ENCODE peak calls at places on chromosomes 13 and 19, in four cellular contexts. G is aorta, A is fibroblast of lung, C is tibial artery. P is an unnamed sample.

GRCh38 chr19:49746206-49746958 is 16.7 kb downstream of the TSKS start:
- DNase-seq in G (peak; percentile 83), A (peak; percentile 38), C (no peak), P (peak; percentile 97)

GRCh38 chr19:17504456-17504855 is 7.0 kb upstream of the PGLS start:
- DNase-seq in G (no peak), A (no peak), C (no peak), P (no peak)

GRCh38 chr13:35857769-35858168 is 273.4 kb downstream of the DCLK1 start:
- DNase-seq in G (no peak), A (peak; percentile 84), C (no peak), P (no peak)

GRCh38 chr13:112837371-112838037 is 131.5 kb upstream of the MCF2L start:
- DNase-seq in G (no peak), A (no peak), C (no peak), P (peak; percentile 67)

GRCh38 chr19:40640744-40641143 is 39.6 kb downstream of the LTBP4 start:
- DNase-seq in G (peak; percentile 66), A (peak; percentile 48), C (peak; percentile 83), P (no peak)

GRCh38 chr13:111472559-111473460 is 152.4 kb downstream of the TEX29 start:
- DNase-seq in G (no peak), A (no peak), C (no peak), P (no peak)

GRCh38 chr13:25886438-25887214 is 165.2 kb downstream of the SHISA2 start:
- DNase-seq in G (no peak), A (peak; percentile 92), C (no peak), P (no peak)

GRCh38 chr19:14112809-14113385 is 4.7 kb downstream of the PRKACA start:
- DNase-seq in G (peak; percentile 70), A (no peak), C (peak; percentile 86), P (no peak)

GRCh38 chr13:43805071-43805468 is 18.3 kb upstream of the ENOX1 start:
- DNase-seq in G (no peak), A (peak; percentile 92), C (no peak), P (no peak)

GRCh38 chr13:82298110-82298509 is 1584.2 kb downstream of the SLITRK1 start:
- DNase-seq in G (no peak), A (no peak), C (no peak), P (no peak)

GRCh38 chr13:103726808-103727207 is 660.6 kb upstream of the SLC10A2 start:
- DNase-seq in G (no peak), A (no peak), C (no peak), P (no peak)

GRCh38 chr13:114101831-114102520 is 30.4 kb downstream of the RASA3 start:
- DNase-seq in G (peak; percentile 44), A (peak; percentile 38), C (peak; percentile 62), P (no peak)

GRCh38 chr13:24738366-24738847 is 25.6 kb upstream of the RNF17 start:
- DNase-seq in G (no peak), A (no peak), C (no peak), P (no peak)

GRCh38 chr19:13173129-13173737 is 23.0 kb downstream of the IER2 start:
- DNase-seq in G (no peak), A (no peak), C (no peak), P (no peak)

GRCh38 chr13:105377452-105377851 is 1158.0 kb downstream of the EFNB2 start:
- DNase-seq in G (no peak), A (peak; percentile 5), C (no peak), P (no peak)

GRCh38 chr19:14525729-14526128 is 3.7 kb upstream of the TECR start:
- DNase-seq in G (no peak), A (no peak), C (no peak), P (no peak)

GRCh38 chr13:111270765-111271164 is 49.7 kb upstream of the TEX29 start:
- DNase-seq in G (no peak), A (peak; percentile 59), C (no peak), P (no peak)

GRCh38 chr13:40383132-40383531 is 283.3 kb downstream of the FOXO1 start:
- DNase-seq in G (no peak), A (no peak), C (no peak), P (no peak)

GRCh38 chr19:46442808-46443450 is 14.2 kb upstream of the PNMA8C start:
- DNase-seq in G (no peak), A (peak; percentile 77), C (peak; percentile 61), P (no peak)

GRCh38 chr19:35347171-35347929 is at the start of gene FFAR1:
- DNase-seq in G (peak; percentile 61), A (no peak), C (peak; percentile 48), P (no peak)

GRCh38 chr19:30423481-30423880 is 51.3 kb downstream of the ZNF536 start:
- DNase-seq in G (no peak), A (no peak), C (no peak), P (peak; percentile 85)

GRCh38 chr19:887072-887471 is 5.9 kb downstream of the MED16 start:
- DNase-seq in G (no peak), A (peak; percentile 73), C (no peak), P (peak; percentile 89)

GRCh38 chr13:95573226-95573625 is 20.7 kb downstream of the CLDN10 start:
- DNase-seq in G (no peak), A (peak; percentile 27), C (no peak), P (no peak)

GRCh38 chr13:95212962-95213850 is 88.0 kb downstream of the ABCC4 start:
- DNase-seq in G (no peak), A (no peak), C (no peak), P (no peak)

GRCh38 chr19:48510421-48511268 is 990 bp downstream of the LMTK3 start:
- DNase-seq in G (peak; percentile 85), A (peak; percentile 33), C (no peak), P (peak; percentile 78)

GRCh38 chr19:13962738-13963602 is 10.7 kb downstream of the DCAF15 start:
- DNase-seq in G (peak; percentile 64), A (peak; percentile 54), C (no peak), P (no peak)

GRCh38 chr13:27266937-27267336 is 3.7 kb upstream of the RASL11A start:
- DNase-seq in G (no peak), A (no peak), C (no peak), P (no peak)

GRCh38 chr13:27005556-27005955 is 166.1 kb downstream of the USP12 start:
- DNase-seq in G (no peak), A (peak; percentile 39), C (no peak), P (no peak)

GRCh38 chr13:42086582-42086981 is 38.1 kb downstream of the DGKH start:
- DNase-seq in G (no peak), A (no peak), C (no peak), P (no peak)
- H3K4me1 ChIP-seq in G (no peaks in the 10 kb centered on the region), A (no peaks in the 10 kb centered on the region), C (no peaks in the 10 kb centered on the region), P (no peaks in the 10 kb centered on the region)

DNA sequence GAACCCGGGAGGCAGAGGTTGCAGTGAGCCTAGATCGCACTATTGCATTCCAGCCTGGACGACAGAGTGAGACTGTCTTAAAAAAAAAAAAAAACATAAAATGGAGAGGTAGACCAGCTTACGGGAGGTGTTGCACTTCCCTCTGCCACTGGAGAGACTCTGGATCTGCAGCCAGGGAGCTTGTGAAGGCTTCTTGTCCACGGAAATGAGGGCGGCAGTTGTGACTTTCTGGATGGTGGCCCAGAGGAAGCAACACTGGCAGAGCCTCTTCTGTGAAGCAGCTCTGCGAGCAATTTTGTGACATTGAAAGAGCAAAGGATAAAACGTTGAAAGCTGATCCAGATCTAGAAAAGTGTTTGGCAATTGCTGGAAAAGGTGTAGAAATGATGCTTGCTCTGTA is 10.4 kb downstream of the SPINT2 start:
- DNase-seq in G (no peak), A (no peak), C (no peak), P (no peak)
- H3K4me1 ChIP-seq in G (peaks cover 5% of the 10 kb centered on the region), A (peaks cover 21% of the 10 kb centered on the region), C (peaks cover 26% of the 10 kb centered on the region), P (no peaks in the 10 kb centered on the region)

GRCh38 chr19:1907563-1908363 is 2.6 kb downstream of the ADAT3 start:
- DNase-seq in G (no peak), A (no peak), C (no peak), P (no peak)
- H3K4me1 ChIP-seq in G (no peaks in the 10 kb centered on the region), A (peaks cover 8% of the 10 kb centered on the region), C (peaks cover 7% of the 10 kb centered on the region), P (peaks cover 9% of the 10 kb centered on the region)

DNA sequence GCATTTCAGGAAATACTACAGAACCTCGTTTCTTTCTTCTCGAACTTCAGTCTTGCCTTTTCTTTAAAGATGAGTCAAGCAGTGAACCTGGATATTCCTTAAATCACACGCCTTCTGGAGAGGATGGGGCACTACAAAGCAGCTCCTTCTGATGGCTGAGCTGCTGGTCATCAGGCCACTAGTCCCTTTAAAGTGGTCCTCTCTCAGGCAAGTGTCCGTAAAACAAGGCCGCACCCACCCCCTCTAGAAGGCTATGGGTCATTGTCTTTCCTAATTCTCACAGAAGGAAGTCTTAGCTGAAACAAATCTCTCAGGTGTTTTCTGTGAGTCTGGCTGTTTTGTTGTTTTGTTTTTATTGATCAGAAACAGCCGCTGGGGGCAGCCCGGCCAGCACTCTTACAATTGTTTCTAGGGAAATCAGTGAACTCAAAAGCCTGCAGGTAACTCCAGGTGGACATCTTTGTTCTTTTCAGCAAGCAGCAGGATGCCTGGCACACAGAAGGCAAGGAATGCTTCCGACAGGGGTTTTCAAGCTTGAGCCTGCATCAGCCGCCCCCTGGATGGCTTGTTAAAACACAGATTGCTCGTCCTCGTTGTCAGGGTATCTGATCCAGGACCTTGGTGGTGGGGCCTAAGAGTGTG is 45.4 kb downstream of the MBNL2 start:
- DNase-seq in G (no peak), A (peak; percentile 44), C (no peak), P (no peak)
- H3K4me1 ChIP-seq in G (no peaks in the 10 kb centered on the region), A (peaks cover 9% of the 10 kb centered on the region), C (peaks cover 41% of the 10 kb centered on the region), P (no peaks in the 10 kb centered on the region)

GRCh38 chr19:53910170-53910518 is 1.1 kb downstream of the CACNG7 start:
- DNase-seq in G (no peak), A (no peak), C (no peak), P (no peak)

GRCh38 chr19:53912653-53913052 is 3.6 kb downstream of the CACNG7 start:
- DNase-seq in G (no peak), A (no peak), C (no peak), P (no peak)

GRCh38 chr19:53917356-53917755 is 8.3 kb downstream of the CACNG7 start:
- DNase-seq in G (no peak), A (no peak), C (no peak), P (no peak)

GRCh38 chr19:53915000-53915399 is 5.9 kb downstream of the CACNG7 start:
- DNase-seq in G (no peak), A (no peak), C (no peak), P (no peak)

DNA sequence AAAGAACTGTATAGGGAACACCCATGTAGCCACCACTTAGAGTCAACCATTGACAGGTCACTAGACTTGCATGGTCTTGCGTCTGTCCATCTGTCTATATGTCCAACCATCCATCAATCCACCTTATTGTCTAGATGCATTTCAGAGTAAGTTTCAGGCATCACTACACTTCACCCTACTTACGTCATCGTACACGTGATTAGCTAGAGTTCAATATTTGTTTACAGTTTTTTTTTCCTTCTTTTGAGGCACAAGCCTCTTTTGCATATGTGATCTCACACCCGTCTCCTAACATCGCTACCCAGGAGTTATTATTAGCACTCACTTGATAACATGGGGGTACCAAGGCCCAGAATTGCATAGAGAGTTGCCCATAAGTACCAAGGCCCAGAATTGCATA is 6.9 kb downstream of the CACNG7 start:
- DNase-seq in G (no peak), A (no peak), C (no peak), P (no peak)
- H3K4me1 ChIP-seq in G (no peaks in the 10 kb centered on the region), A (no peaks in the 10 kb centered on the region), C (no peaks in the 10 kb centered on the region), P (no peaks in the 10 kb centered on the region)

P was measured in BE2C.